ENCODE peak calls at places on chromosome 16, in five cellular contexts. M is esophagus muscularis mucosa, U is Peyer's patch, H is uterus, I is heart left ventricle. S is an unnamed sample.

GRCh38 chr16:85227262-85227923 is 115.1 kb upstream of the CIBAR2 start:
- DNase-seq in M (no peak), U (no peak), H (no peak), I (no peak), S (no peak)

GRCh38 chr16:13112639-13113038 is 211.2 kb downstream of the SHISA9 start:
- DNase-seq in M (no peak), U (no peak), H (no peak), I (no peak), S (no peak)

GRCh38 chr16:59463776-59464175 is 729.7 kb upstream of the GOT2 start:
- DNase-seq in M (no peak), U (no peak), H (no peak), I (no peak), S (no peak)

GRCh38 chr16:77833906-77834599 is 45.7 kb downstream of the VAT1L start:
- DNase-seq in M (no peak), U (no peak), H (no peak), I (no peak), S (no peak)

GRCh38 chr16:4836727-4837126 is 10.4 kb downstream of the GLYR1 start:
- DNase-seq in M (no peak), U (no peak), H (no peak), I (no peak), S (no peak)

GRCh38 chr16:20910781-20911321 is 10.3 kb downstream of the LYRM1 start:
- DNase-seq in M (no peak), U (no peak), H (no peak), I (no peak), S (no peak)

GRCh38 chr16:3461120-3461519 is 17.6 kb downstream of the NAA60 start:
- DNase-seq in M (no peak), U (no peak), H (no peak), I (no peak), S (no peak)

GRCh38 chr16:84416407-84417321 is 48.3 kb downstream of the ATP2C2 start:
- DNase-seq in M (no peak), U (no peak), H (no peak), I (no peak), S (no peak)

GRCh38 chr16:29664133-29664912 is 1.3 kb downstream of the SPN start:
- DNase-seq in M (no peak), U (no peak), H (no peak), I (no peak), S (peak; percentile 17)

GRCh38 chr16:84618428-84619102 is 687 bp upstream of the COTL1 start:
- DNase-seq in M (no peak), U (peak; percentile 49), H (peak; percentile 67), I (peak; percentile 49), S (peak; percentile 41)

GRCh38 chr16:30567160-30567990 is 4.1 kb downstream of the ZNF688 start:
- DNase-seq in M (no peak), U (no peak), H (no peak), I (no peak), S (no peak)

GRCh38 chr16:79026117-79026516 is 574.4 kb downstream of the MAF start:
- DNase-seq in M (no peak), U (no peak), H (no peak), I (no peak), S (no peak)

GRCh38 chr16:52812945-52813556 is 239.6 kb downstream of the CHD9NB start:
- DNase-seq in M (no peak), U (no peak), H (no peak), I (no peak), S (no peak)

GRCh38 chr16:48492131-48492530 is 106.9 kb upstream of the SIAH1 start:
- DNase-seq in M (no peak), U (no peak), H (peak; percentile 43), I (no peak), S (no peak)
- H3K27ac ChIP-seq in M (no peak overlapping the region), U (no peak overlapping the region), H (no peak overlapping the region), I (no peak overlapping the region), S (no peak overlapping the region)

GRCh38 chr16:87295259-87295658 is 21.9 kb downstream of the C16orf95 start:
- DNase-seq in M (no peak), U (no peak), H (no peak), I (no peak), S (no peak)
- H3K4me3 ChIP-seq in M (no peak overlapping the region), U (no peak overlapping the region), H (no peak overlapping the region), I (no peak overlapping the region), S (no peak overlapping the region)

GRCh38 chr16:70615933-70616332 is 30.4 kb upstream of the IL34 start:
- DNase-seq in M (no peak), U (no peak), H (no peak), I (no peak), S (no peak)
- TF ChIP-seq POLR2A in M (no peak), U (no peak), H (no peak), I (no peak), S (no peak)

DNA sequence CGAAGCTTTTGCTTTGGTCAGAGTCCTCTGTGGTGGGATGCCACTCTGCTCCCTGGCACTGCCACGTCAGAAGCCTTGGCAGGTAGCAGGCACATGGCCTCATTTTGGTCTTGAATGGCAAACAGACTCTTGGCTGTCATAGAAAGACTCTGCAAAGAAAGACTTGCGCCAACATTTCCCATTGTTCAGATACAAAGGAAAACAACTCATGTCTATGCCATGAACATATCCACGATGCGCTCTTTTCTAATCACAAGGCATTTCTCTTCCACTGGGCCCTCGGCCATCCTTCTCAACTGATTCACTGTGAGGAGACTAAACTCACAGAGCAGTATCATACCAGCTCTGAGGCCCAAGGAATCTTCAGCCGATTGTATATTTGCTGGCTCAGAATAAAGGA is 21.1 kb downstream of the MTHFSD start:
- DNase-seq in M (no peak), U (no peak), H (no peak), I (no peak), S (no peak)
- H3K27ac ChIP-seq in M (no peak overlapping the region), U (no peak overlapping the region), H (no peak overlapping the region), I (no peak overlapping the region), S (no peak overlapping the region)

GRCh38 chr16:27245276-27246231 is 23.0 kb downstream of the NSMCE1 start:
- DNase-seq in M (no peak), U (no peak), H (peak; percentile 74), I (no peak), S (no peak)
- H3K4me3 ChIP-seq in M (no peak overlapping the region), U (no peak overlapping the region), H (no peak overlapping the region), I (no peak overlapping the region), S (no peak overlapping the region)

DNA sequence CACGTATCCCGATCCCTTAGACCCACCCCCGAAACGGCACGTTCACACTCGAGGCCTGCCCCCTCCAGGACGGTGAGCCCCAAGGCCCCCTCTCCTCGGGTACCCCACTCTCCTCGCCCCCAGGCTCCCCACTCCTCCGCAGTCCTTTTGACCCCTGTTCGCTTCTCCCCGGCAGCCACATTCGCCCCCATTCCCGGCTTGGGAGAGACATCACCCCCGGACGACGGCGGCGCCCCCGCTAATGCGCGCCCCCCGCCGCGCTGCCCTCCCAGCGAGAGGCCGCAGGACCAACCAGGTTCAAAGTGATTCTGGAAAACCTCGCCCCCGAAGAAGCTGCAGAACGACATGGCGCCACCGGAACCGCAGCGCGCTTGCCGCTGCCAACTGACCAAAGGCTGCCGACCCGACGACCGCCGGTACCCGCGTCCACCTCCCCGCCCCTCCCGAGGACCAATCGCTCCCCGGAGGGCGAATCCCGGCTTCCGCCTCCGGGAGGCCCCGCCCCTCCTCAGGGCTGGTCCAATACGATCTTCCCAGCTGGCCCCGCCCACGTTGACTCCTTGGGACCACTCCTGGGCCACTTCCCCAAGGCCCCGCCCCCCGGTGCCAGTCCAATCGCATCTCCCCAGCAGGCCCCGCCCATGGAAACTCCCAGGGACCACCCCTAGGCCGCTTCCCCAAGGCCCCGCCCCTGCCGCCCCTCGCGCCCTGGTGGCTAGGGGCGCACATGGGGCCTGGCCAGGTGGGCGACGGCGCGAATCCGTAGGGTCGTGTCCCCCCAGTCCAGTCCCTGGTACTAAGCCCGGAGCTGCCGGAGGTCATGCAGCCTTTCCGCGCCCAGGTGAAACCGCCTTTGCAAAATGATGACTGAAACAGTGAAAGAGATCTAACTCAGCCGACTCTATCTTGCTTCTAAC is at the start of gene MSRB1:
- DNase-seq in M (peak; percentile 100), U (peak; percentile 100), H (peak; percentile 100), I (peak; percentile 100), S (peak; percentile 100)
- TF ChIP-seq POLR2A in M (peak; percentile 97), U (peak; percentile 94), H (peak; percentile 91), I (peak; percentile 98), S (peak; percentile 99)

GRCh38 chr16:88705076-88705684 is 1.0 kb downstream of the RNF166 start:
- DNase-seq in M (no peak), U (no peak), H (no peak), I (peak; percentile 64), S (no peak)

GRCh38 chr16:88702364-88703210 is 3.6 kb downstream of the RNF166 start:
- DNase-seq in M (no peak), U (no peak), H (no peak), I (no peak), S (no peak)

GRCh38 chr16:88705746-88706287 is 391 bp downstream of the RNF166 start:
- DNase-seq in M (no peak), U (peak; percentile 67), H (no peak), I (no peak), S (peak; percentile 40)

GRCh38 chr16:88701541-88702363 is 4.5 kb downstream of the RNF166 start:
- DNase-seq in M (no peak), U (no peak), H (no peak), I (no peak), S (no peak)

DNA sequence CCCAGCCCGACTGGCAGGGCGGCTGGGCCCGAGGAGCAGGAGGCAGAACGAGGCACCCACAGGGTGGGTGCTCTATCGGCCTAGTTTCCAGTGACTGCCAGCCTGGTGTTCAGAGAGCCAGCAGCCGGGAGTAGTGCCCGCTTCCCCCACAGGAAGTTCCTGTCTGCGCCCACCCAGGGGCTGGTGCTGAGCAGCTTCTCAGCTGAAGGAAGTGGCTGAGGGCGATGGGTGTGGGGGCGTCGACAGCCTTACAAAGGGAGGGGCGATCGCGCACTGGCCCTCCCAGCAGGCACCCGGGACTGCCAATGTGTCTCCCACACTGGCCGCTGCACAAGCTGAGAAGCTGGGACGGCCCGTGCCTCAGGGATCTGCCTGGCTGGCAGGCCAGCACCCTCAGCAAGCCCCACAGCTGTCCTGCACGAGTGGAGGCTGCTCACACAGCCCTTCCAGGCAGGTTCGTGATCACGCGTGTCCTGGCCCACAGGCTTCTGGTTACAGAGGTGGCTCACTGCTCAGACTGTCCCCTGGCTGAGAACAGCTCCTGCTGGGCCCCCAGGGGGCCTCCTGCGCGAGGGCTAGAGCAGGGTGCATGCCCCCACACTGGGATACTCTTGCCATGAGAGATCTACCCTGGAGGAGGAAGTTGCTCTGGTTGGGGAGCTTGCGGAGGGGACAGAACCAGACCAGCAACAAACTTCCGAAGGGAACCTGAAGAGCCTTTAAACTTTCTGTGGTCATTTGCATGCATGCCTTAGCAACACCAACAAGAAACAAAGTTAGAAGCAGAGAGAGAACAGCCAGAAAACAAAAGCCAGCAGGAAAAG is 2.5 kb downstream of the RNF166 start:
- DNase-seq in M (no peak), U (no peak), H (no peak), I (peak; percentile 69), S (no peak)
- H3K27ac ChIP-seq in M (peak overlapping the region; percentile 43), U (peak overlapping the region; percentile 90), H (no peak overlapping the region), I (peak overlapping the region; percentile 92), S (peak overlapping the region; percentile 37)

GRCh38 chr16:68737046-68737729 is at the start of gene CDH1:
- DNase-seq in M (no peak), U (peak; percentile 98), H (no peak), I (no peak), S (peak; percentile 98)

GRCh38 chr16:68734782-68735181 is 2.3 kb upstream of the CDH1 start:
- DNase-seq in M (no peak), U (no peak), H (no peak), I (no peak), S (no peak)

GRCh38 chr16:68737730-68738590 is 868 bp downstream of the CDH1 start:
- DNase-seq in M (no peak), U (peak; percentile 90), H (peak; percentile 15), I (no peak), S (peak; percentile 85)

GRCh38 chr16:68733570-68733969 is 3.5 kb upstream of the CDH1 start:
- DNase-seq in M (no peak), U (no peak), H (no peak), I (no peak), S (no peak)

GRCh38 chr16:68736561-68736960 is 531 bp upstream of the CDH1 start:
- DNase-seq in M (no peak), U (no peak), H (no peak), I (no peak), S (no peak)
- H3K4me3 ChIP-seq in M (no peak overlapping the region), U (peak overlapping the region; percentile 73), H (no peak overlapping the region), I (no peak overlapping the region), S (no peak overlapping the region)

S was measured in body of pancreas.